ENCODE peak calls at places on chromosome 17, in eight cellular contexts. G is effector CD4-positive, alpha-beta T cell; Y is G401; Q is right atrium auricular region; C is GM03348; T is gastrocnemius medialis; Z is mucosa of descending colon; V is T-cell. F is an unnamed sample.

GRCh38 chr17:45341389-45342158 is 24.8 kb upstream of the MAP3K14 start:
- DNase-seq in V (no peak), G (no peak), C (peak), Z (peak), Q (peak), Y (peak), T (no peak), F (peak)

GRCh38 chr17:81536299-81537290 is 8.4 kb downstream of the FSCN2 start:
- DNase-seq in Y (no peak), Q (no peak), C (no peak), T (no peak), G (no peak), Z (no peak), V (no peak), F (no peak)

GRCh38 chr17:46832945-46833839 is 14.7 kb upstream of the WNT3 start:
- DNase-seq in G (no peak), Q (no peak), T (no peak), Z (no peak), Y (peak), C (peak), V (no peak), F (no peak)

GRCh38 chr17:62322313-62322712 is 58.0 kb upstream of the EFCAB3 start:
- DNase-seq in Z (no peak), Q (no peak), C (no peak), Y (no peak), V (no peak), T (no peak), G (no peak), F (no peak)

GRCh38 chr17:1147664-1148063 is 32.1 kb downstream of the ABR start:
- DNase-seq in G (no peak), V (no peak), Z (peak), Y (peak), T (no peak), Q (no peak), C (peak), F (no peak)

GRCh38 chr17:78828470-78829185 is 12.0 kb downstream of the USP36 start:
- DNase-seq in Q (no peak), C (peak), G (no peak), Y (peak), V (no peak), T (no peak), Z (no peak), F (no peak)

GRCh38 chr17:74924250-74924948 is at the start of gene OTOP2:
- DNase-seq in G (no peak), T (peak), V (no peak), C (no peak), Q (no peak), Y (no peak), Z (peak), F (no peak)

GRCh38 chr17:55334285-55334684 is 69.5 kb downstream of the HLF start:
- DNase-seq in C (peak), Q (no peak), V (no peak), G (no peak), Y (no peak), T (no peak), Z (no peak), F (no peak)

GRCh38 chr17:78986048-78986648 is 6.4 kb upstream of the LGALS3BP start:
- DNase-seq in Y (no peak), Q (peak), C (peak), Z (peak), G (no peak), V (no peak), T (no peak), F (no peak)

GRCh38 chr17:77396610-77397009 is 255.8 kb downstream of the SEC14L1 start:
- DNase-seq in Q (no peak), C (peak), V (no peak), Z (no peak), G (no peak), Y (no peak), T (peak), F (no peak)

GRCh38 chr17:61734012-61734411 is 129.3 kb downstream of the BRIP1 start:
- DNase-seq in C (no peak), Q (no peak), V (no peak), T (no peak), Z (no peak), G (no peak), Y (no peak), F (no peak)

GRCh38 chr17:56939869-56940484 is 20.9 kb downstream of the COIL start:
- DNase-seq in Y (peak), Q (no peak), G (no peak), T (no peak), C (peak), Z (no peak), V (no peak), F (no peak)